ENCODE peak calls at places on chromosomes 13 and 19, in five cellular contexts. I is CD8-positive, alpha-beta memory T cell; F is CD8-positive, alpha-beta T cell; C is Peyer's patch; T is lower lobe of right lung. G is an unnamed sample. For H3K4me1, the result is how much of the 10 kb centered on the place peaks cover.

GRCh38 chr13:109628251-109628699 is 158.1 kb downstream of the IRS2 start:
- DNase-seq in I (no peak), C (no peak), T (no peak), F (no peak), G (no peak)

GRCh38 chr19:33310606-33311325 is 8.4 kb upstream of the CEBPA start:
- DNase-seq in F (no peak), T (peak), C (peak), I (no peak), G (no peak)

GRCh38 chr13:21164631-21165030 is 11.7 kb downstream of the SKA3 start:
- DNase-seq in I (no peak), T (no peak), F (no peak), C (no peak), G (no peak)

GRCh38 chr19:1882089-1882785 is 3.1 kb downstream of the ABHD17A start:
- DNase-seq in C (peak), F (peak), T (no peak), I (peak), G (peak)

GRCh38 chr19:8900421-8900820 is 68.2 kb downstream of the MBD3L1 start:
- DNase-seq in F (no peak), I (no peak), T (no peak), C (no peak), G (no peak)

GRCh38 chr13:113813749-113814434 is 50.0 kb downstream of the GAS6 start:
- DNase-seq in T (no peak), I (no peak), C (no peak), F (no peak), G (no peak)

GRCh38 chr13:21310220-21310619 is 133.8 kb downstream of the MRPL57 start:
- DNase-seq in F (no peak), T (no peak), C (no peak), I (no peak), G (no peak)

GRCh38 chr19:17647071-17648020 is 40.8 kb downstream of the UNC13A start:
- DNase-seq in F (no peak), T (peak), C (no peak), I (no peak), G (no peak)

GRCh38 chr13:106117035-106117434 is 418.4 kb downstream of the EFNB2 start:
- DNase-seq in F (no peak), T (no peak), I (no peak), C (no peak), G (no peak)

GRCh38 chr13:42354246-42355117 is 82.5 kb downstream of the AKAP11 start:
- DNase-seq in I (no peak), F (no peak), T (no peak), C (peak), G (peak)

GRCh38 chr13:98890186-98890585 is 87.7 kb downstream of the DOCK9 start:
- DNase-seq in T (no peak), F (no peak), C (no peak), I (no peak), G (no peak)

GRCh38 chr13:99275093-99275469 is 16.9 kb upstream of the GPR18 start:
- DNase-seq in I (peak), T (no peak), F (no peak), C (peak), G (no peak)

GRCh38 chr19:18282021-18282787 is 782 bp upstream of the JUND start:
- DNase-seq in I (no peak), C (peak), T (no peak), F (no peak), G (no peak)

GRCh38 chr13:73924607-73925006 is 209.6 kb downstream of the KLF12 start:
- DNase-seq in C (no peak), F (no peak), I (no peak), T (no peak), G (no peak)

GRCh38 chr13:50914301-50914700 is 4.7 kb downstream of the RNASEH2B start:
- DNase-seq in F (no peak), C (no peak), T (no peak), I (no peak), G (no peak)

GRCh38 chr19:49497047-49497789 is 984 bp downstream of the RPS11 start:
- DNase-seq in F (peak), C (peak), I (peak), T (peak), G (peak)

GRCh38 chr13:111347438-111347837 is 27.0 kb downstream of the TEX29 start:
- DNase-seq in F (no peak), C (no peak), I (no peak), T (no peak), G (no peak)

GRCh38 chr19:3868770-3869456 is at the start of gene ZFR2:
- DNase-seq in T (no peak), F (no peak), I (no peak), C (no peak), G (peak)
- H3K4me3 ChIP-seq in T (no peak), F (no peak), I (no peak), C (no peak), G (no peak)

DNA sequence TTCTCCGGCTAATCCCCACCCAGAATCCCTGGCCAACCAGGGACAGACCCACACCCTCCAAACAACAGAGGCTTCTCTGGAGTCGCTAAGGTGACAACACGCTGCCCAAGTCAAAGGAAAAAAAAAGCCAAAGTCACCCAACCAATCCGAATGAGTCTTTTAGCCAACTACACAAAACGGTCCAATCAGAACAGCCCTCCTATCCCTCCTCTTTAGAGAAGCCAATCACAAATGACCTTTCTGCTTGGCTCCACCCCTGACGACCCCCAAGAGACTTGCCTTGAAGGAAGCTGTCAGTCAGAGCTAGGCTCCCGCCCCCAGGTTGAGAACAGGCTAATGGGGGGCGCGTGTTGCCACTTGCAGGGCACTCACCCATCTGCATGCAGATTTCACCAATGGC is 6.6 kb upstream of the FBXW9 start:
- DNase-seq in F (no peak), C (no peak), T (no peak), I (no peak), G (peak)
- H3K4me1 ChIP-seq in F (under half), C (under half), T (under half), I (under half), G (under half)

DNA sequence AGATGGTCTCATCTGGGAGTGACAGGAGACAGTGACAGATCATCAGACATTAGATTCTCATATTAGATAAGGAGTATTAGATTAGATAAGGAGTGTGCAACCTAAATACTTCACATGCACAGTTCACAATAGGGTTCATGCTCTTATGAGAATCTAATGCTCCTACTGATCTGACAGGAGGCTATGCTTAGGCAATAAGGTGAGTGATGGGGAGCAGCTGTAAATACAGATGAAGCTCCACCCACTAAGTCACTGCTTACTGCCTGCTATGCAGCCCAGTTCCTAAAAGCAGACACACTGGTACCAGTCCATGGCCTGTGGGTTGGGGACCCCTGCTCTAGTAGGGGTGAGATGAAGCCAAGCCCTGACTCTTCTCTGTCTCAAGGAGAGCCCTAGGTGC is 10.0 kb upstream of the IGFL3 start:
- DNase-seq in C (no peak), I (no peak), F (no peak), T (no peak), G (no peak)
- H3K4me3 ChIP-seq in C (no peak), I (no peak), F (no peak), T (no peak), G (no peak)

GRCh38 chr19:39136225-39136940 is 10.8 kb downstream of the PAK4 start:
- DNase-seq in T (no peak), F (no peak), I (no peak), C (peak), G (no peak)
- H3K4me1 ChIP-seq in T (half or more), F (under half), I (under half), C (under half), G (under half)

DNA sequence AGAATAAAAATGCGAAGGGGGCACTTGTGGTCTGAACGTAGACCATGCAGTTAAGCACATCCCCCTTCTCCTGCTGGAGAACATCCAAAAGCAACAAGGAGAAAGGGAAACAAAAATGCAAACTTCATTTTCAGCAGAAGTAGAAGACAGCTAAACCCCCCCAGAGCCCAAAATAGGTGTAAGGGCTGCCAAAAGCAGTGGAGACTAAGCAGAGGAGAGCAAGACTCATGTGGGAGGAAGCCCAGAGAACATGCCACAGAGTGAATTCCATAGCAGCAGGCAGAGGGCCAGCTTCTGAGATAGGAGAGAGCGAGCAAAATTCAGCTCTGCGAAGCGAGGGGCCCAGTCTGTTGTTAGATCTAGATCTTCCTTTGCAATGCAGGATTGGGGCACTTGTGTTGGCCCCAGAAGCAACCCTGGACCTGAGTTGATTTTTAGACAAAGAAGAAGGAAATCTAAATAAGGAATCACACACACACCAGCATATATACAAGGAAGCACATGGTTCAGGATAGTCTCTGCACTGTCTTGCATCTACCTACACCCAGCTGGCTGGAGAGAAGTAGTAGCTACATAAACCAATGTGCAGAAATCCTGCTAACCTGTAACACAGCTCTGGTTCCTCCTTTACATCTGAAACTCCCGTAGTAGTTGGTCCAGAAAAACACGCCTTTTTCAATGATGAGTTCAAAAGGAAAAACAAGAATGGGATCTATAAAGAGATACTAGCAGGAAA is 199.6 kb downstream of the SPRY2 start:
- DNase-seq in C (no peak), I (no peak), T (no peak), F (no peak), G (no peak)
- H3K4me3 ChIP-seq in C (no peak), I (no peak), T (no peak), F (no peak), G (no peak)

DNA sequence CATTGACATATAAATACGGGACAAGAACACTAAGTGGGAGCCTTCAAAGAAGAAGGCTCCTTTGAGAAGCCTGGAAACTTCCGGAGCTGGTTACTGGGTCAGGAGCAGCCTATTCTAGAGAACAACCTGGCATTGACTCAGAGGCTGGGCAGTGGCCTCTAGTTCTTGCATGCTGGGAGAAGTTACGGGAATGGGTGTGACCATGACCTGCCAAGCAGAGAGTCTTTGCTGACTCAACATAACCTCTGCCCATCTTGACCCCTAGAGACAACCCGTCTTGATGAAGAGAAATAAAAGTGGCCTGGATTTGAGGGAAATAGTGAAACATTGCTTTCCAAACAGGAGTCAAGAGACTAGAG is 21.0 kb downstream of the STARD13 start:
- DNase-seq in F (no peak), I (no peak), T (no peak), C (peak), G (no peak)
- H3K4me1 ChIP-seq in F (under half), I (under half), T (half or more), C (under half), G (under half)